ENCODE peak calls at places on chromosomes 13 and 19, in five cellular contexts. F is lung, A is GM04504, Q is left colon, U is GM19239. D is an unnamed sample.

GRCh38 chr13:29465741-29466293 is 129.7 kb downstream of the SLC7A1 start:
- DNase-seq in U (no peak), A (no peak), F (no peak), Q (no peak), D (no peak)

GRCh38 chr19:4909172-4909896 is at the start of gene UHRF1:
- DNase-seq in U (peak; percentile 56), Q (no peak), F (no peak), A (no peak), D (no peak)

GRCh38 chr13:46607768-46608553 is 55.0 kb downstream of the LRCH1 start:
- DNase-seq in U (no peak), A (no peak), F (no peak), Q (no peak), D (no peak)

GRCh38 chr19:58203814-58204475 is 21.1 kb downstream of the ZNF274 start:
- DNase-seq in A (no peak), F (no peak), Q (no peak), U (no peak), D (no peak)

GRCh38 chr13:51731759-51732158 is 72.2 kb downstream of the DHRS12 start:
- DNase-seq in U (no peak), F (no peak), A (no peak), Q (no peak), D (peak; percentile 60)

GRCh38 chr13:28659611-28659970 is 661 bp downstream of the POMP start:
- DNase-seq in A (no peak), Q (no peak), U (peak; percentile 9), F (no peak), D (no peak)

GRCh38 chr19:6718741-6719539 is 1.5 kb downstream of the C3 start:
- DNase-seq in A (no peak), Q (no peak), F (peak; percentile 75), U (no peak), D (no peak)

GRCh38 chr19:1244693-1245451 is 3.3 kb downstream of the ATP5F1D start:
- DNase-seq in A (no peak), U (no peak), F (peak; percentile 77), Q (peak; percentile 87), D (no peak)

GRCh38 chr19:39599116-39599515 is 3.2 kb upstream of the LGALS13 start:
- DNase-seq in Q (no peak), A (peak; percentile 2), U (peak; percentile 7), F (no peak), D (no peak)

GRCh38 chr19:55809381-55810058 is 22.3 kb downstream of the NLRP11 start:
- DNase-seq in F (peak; percentile 38), Q (peak; percentile 75), A (peak; percentile 3), U (peak; percentile 29), D (peak; percentile 21)

GRCh38 chr19:43576479-43576878 is 878 bp downstream of the PINLYP start:
- DNase-seq in Q (no peak), U (no peak), F (no peak), A (no peak), D (no peak)

GRCh38 chr13:108993346-108993745 is 363.9 kb downstream of the MYO16 start:
- DNase-seq in U (no peak), A (no peak), Q (no peak), F (no peak), D (no peak)

D was measured in fibroblast of the conjunctiva.